ENCODE peak calls at places on chromosomes 1 and 21, in four cellular contexts. A is IMR-90, L is H1, I is mesendoderm. F is an unnamed sample.

GRCh38 chr1:7356079-7356478 is 415.0 kb upstream of the VAMP3 start:
- DNase-seq in I (no peak), L (no peak), A (no peak), F (no peak)

GRCh38 chr1:117760069-117760468 is 154.2 kb downstream of the TENT5C start:
- DNase-seq in L (no peak), I (no peak), A (no peak), F (no peak)

GRCh38 chr1:201409440-201409839 is 10.3 kb upstream of the LAD1 start:
- DNase-seq in I (no peak), L (no peak), A (peak), F (no peak)

GRCh38 chr1:66282343-66282852 is 251.6 kb upstream of the SGIP1 start:
- DNase-seq in L (no peak), I (no peak), A (peak), F (no peak)

GRCh38 chr1:13699510-13699909 is 478 bp upstream of the PRDM2 start:
- DNase-seq in L (no peak), I (peak), A (no peak), F (peak)

GRCh38 chr21:31802331-31802730 is 70.4 kb upstream of the SCAF4 start:
- DNase-seq in I (peak), A (no peak), L (no peak), F (no peak)

GRCh38 chr1:28668956-28669719 is 554 bp downstream of the GMEB1 start:
- DNase-seq in A (peak), L (no peak), I (peak), F (peak)

GRCh38 chr1:237115035-237115434 is 73.1 kb downstream of the RYR2 start:
- DNase-seq in L (no peak), I (peak), A (no peak), F (peak)

GRCh38 chr1:22903113-22903512 is 69.6 kb downstream of the LACTBL1 start:
- DNase-seq in I (no peak), L (no peak), A (peak), F (no peak)

GRCh38 chr1:244369256-244370057 is 82.3 kb downstream of the ADSS2 start:
- DNase-seq in L (peak), A (no peak), I (no peak), F (peak)

GRCh38 chr1:18900303-18900841 is 2.0 kb downstream of the ALDH4A1 start:
- DNase-seq in L (no peak), I (no peak), A (peak), F (no peak)

GRCh38 chr1:2811526-2811905 is 10.0 kb upstream of the TTC34 start:
- DNase-seq in L (no peak), A (no peak), I (no peak), F (no peak)

GRCh38 chr1:81224222-81224621 is 576.5 kb upstream of the ADGRL2 start:
- DNase-seq in I (peak), A (no peak), L (no peak), F (no peak)

GRCh38 chr1:48676822-48677221 is 99.9 kb downstream of the BEND5 start:
- DNase-seq in L (no peak), A (no peak), I (no peak), F (no peak)

GRCh38 chr1:94697839-94698238 is 122.3 kb upstream of the SLC44A3 start:
- DNase-seq in L (no peak), I (no peak), A (no peak), F (no peak)

GRCh38 chr1:247056071-247056470 is 22.5 kb downstream of the ZNF670 start:
- DNase-seq in I (no peak), A (no peak), L (no peak), F (no peak)

DNA sequence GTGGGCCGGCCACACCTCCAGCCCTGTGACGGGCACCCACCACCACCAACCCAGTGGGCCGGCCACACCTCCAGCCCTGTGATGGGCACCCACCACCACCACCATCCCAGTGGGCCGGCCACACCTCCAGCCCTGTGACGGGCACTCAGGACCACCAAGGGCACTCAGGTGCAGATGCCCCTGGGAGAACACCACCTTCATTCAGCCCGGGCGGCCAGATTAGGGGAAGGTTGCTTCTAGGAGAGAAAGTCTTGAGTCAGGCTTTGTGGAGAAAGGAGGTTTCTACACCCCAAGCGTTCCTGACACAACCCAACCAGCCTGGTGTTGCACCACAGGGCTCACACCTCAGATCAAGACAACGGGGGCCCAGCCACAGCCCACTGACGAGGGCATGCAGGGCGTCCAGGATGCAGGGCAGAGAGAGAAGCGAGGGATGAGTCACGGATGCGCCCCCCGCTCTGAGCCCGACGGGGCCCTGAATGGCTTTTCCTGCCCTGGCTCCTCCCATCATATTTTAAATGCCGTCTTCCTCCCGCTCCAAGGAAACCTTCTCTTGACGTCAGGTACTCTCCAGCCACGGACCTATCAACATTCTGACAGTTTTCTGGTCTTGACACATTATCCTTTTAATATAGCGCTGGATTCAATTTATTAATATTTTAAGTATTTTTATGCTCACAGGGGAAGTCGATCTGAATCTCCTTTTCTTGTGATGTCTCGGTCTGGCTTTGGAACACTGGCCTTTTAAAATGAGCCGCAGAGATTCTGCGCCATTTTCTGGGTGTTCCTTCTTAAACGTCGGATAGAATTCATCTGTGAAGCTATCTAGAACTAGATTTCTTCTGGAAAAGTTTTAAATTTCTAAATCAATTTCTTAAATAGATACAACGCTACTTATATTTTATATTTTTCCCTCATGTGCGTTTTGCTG is 631 bp upstream of the SPATC1L start:
- DNase-seq in A (peak), I (peak), L (peak), F (peak)
- H4K5ac ChIP-seq in A (peak), I (no peak), L (peak), F (no peak)

GRCh38 chr1:145849356-145850165 is 4.1 kb downstream of the NUDT17 start:
- DNase-seq in I (peak), A (peak), L (no peak), F (no peak)
- H3K18ac ChIP-seq in I (no peak), A (peak), L (no peak), F (no peak)

GRCh38 chr1:87806377-87807094 is 477.9 kb downstream of the LMO4 start:
- DNase-seq in A (no peak), L (no peak), I (no peak), F (no peak)

GRCh38 chr1:87805661-87806376 is 477.1 kb downstream of the LMO4 start:
- DNase-seq in A (peak), I (no peak), L (no peak), F (no peak)

GRCh38 chr1:87800006-87800405 is 471.3 kb downstream of the LMO4 start:
- DNase-seq in I (no peak), L (no peak), A (peak), F (no peak)

GRCh38 chr1:87804128-87804527 is 475.4 kb downstream of the LMO4 start:
- DNase-seq in A (no peak), L (no peak), I (no peak), F (no peak)

GRCh38 chr1:87803395-87803794 is 474.7 kb downstream of the LMO4 start:
- DNase-seq in L (no peak), A (no peak), I (no peak), F (no peak)
- H4K5ac ChIP-seq in L (no peak), A (no peak), I (no peak), F (no peak)

GRCh38 chr1:227884370-227885134 is 63.2 kb downstream of the WNT9A start:
- DNase-seq in L (no peak), A (no peak), I (no peak), F (no peak)
- H3K18ac ChIP-seq in L (no peak), A (no peak), I (no peak), F (no peak)

GRCh38 chr21:46329796-46330195 is 5.8 kb downstream of the PCNT start:
- DNase-seq in L (no peak), A (no peak), I (no peak), F (no peak)

GRCh38 chr21:46328151-46328550 is 4.2 kb downstream of the PCNT start:
- DNase-seq in A (no peak), I (no peak), L (no peak), F (no peak)

GRCh38 chr21:46325073-46325912 is 1.3 kb downstream of the PCNT start:
- DNase-seq in L (peak), A (peak), I (peak), F (peak)

GRCh38 chr21:46326110-46326703 is 2.3 kb downstream of the PCNT start:
- DNase-seq in L (no peak), I (peak), A (no peak), F (no peak)

DNA sequence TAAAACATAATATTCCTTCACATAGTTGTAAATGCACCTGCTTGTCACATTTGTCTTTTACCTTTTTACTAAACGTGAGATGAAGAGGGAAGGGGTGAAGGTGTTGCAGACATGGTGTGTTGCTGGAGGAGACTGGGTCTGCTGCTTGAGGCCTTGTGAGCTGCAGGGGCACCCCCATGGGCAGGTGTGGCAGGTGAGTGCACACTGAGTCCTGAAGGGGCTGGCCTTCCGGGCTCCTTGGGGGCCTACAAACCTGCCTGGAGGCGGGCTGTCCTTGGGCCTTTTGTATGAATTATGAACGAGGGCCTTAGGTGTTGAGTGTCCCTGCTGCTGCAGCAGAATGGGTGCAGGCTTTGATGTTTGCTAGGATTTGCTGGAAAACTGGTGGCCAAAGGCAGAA is 3.8 kb downstream of the PCNT start:
- DNase-seq in A (no peak), I (no peak), L (no peak), F (no peak)
- H4K5ac ChIP-seq in A (no peak), I (no peak), L (no peak), F (no peak)

F was measured in H9.